ENCODE peak calls at places on chromosome 11, in eight cellular contexts. One of them, this sample, is unnamed. For H3K27me3, the result is how much of the 10 kb centered on the place peaks cover.

GRCh38 chr11:27812341-27812740 is 112.1 kb upstream of the BDNF start:
- DNase-seq in colonic mucosa: no peak
- DNase-seq in body of pancreas: no peak
- DNase-seq in sigmoid colon: no peak
- DNase-seq in cardiac muscle cell: no peak
- DNase-seq in uterus: no peak
- DNase-seq in endothelial cell of umbilical vein: no peak
- DNase-seq in hepatocyte: no peak
- DNase-seq in this sample: no peak

GRCh38 chr11:135074397-135074998 is 662.5 kb upstream of the B3GAT1 start:
- DNase-seq in colonic mucosa: no peak
- DNase-seq in body of pancreas: no peak
- DNase-seq in sigmoid colon: no peak
- DNase-seq in cardiac muscle cell: no peak
- DNase-seq in uterus: no peak
- DNase-seq in endothelial cell of umbilical vein: peak
- DNase-seq in hepatocyte: peak
- DNase-seq in this sample: peak

GRCh38 chr11:125364085-125364822 is 131.8 kb downstream of the FEZ1 start:
- DNase-seq in colonic mucosa: no peak
- DNase-seq in body of pancreas: no peak
- DNase-seq in sigmoid colon: no peak
- DNase-seq in cardiac muscle cell: no peak
- DNase-seq in uterus: no peak
- DNase-seq in endothelial cell of umbilical vein: no peak
- DNase-seq in hepatocyte: no peak
- DNase-seq in this sample: peak

GRCh38 chr11:70067036-70067435 is 11.1 kb upstream of the ANO1 start:
- DNase-seq in colonic mucosa: peak
- DNase-seq in body of pancreas: no peak
- DNase-seq in sigmoid colon: peak
- DNase-seq in cardiac muscle cell: no peak
- DNase-seq in uterus: no peak
- DNase-seq in endothelial cell of umbilical vein: no peak
- DNase-seq in hepatocyte: no peak
- DNase-seq in this sample: no peak

GRCh38 chr11:115501504-115501894 is 2.7 kb downstream of the CADM1 start:
- DNase-seq in colonic mucosa: no peak
- DNase-seq in body of pancreas: no peak
- DNase-seq in sigmoid colon: no peak
- DNase-seq in cardiac muscle cell: no peak
- DNase-seq in uterus: no peak
- DNase-seq in endothelial cell of umbilical vein: no peak
- DNase-seq in hepatocyte: no peak
- DNase-seq in this sample: no peak

GRCh38 chr11:134944986-134945385 is 532.9 kb upstream of the B3GAT1 start:
- DNase-seq in colonic mucosa: no peak
- DNase-seq in body of pancreas: no peak
- DNase-seq in sigmoid colon: no peak
- DNase-seq in cardiac muscle cell: no peak
- DNase-seq in uterus: no peak
- DNase-seq in endothelial cell of umbilical vein: no peak
- DNase-seq in hepatocyte: no peak
- DNase-seq in this sample: no peak

GRCh38 chr11:128181090-128181485 is 406.3 kb downstream of the ETS1 start:
- DNase-seq in colonic mucosa: no peak
- DNase-seq in body of pancreas: no peak
- DNase-seq in sigmoid colon: no peak
- DNase-seq in cardiac muscle cell: no peak
- DNase-seq in uterus: no peak
- DNase-seq in endothelial cell of umbilical vein: no peak
- DNase-seq in hepatocyte: no peak
- DNase-seq in this sample: no peak

GRCh38 chr11:69539416-69540117 is 58.1 kb downstream of the LINC01488 start:
- DNase-seq in colonic mucosa: no peak
- DNase-seq in body of pancreas: peak
- DNase-seq in sigmoid colon: peak
- DNase-seq in cardiac muscle cell: no peak
- DNase-seq in uterus: no peak
- DNase-seq in endothelial cell of umbilical vein: no peak
- DNase-seq in hepatocyte: no peak
- DNase-seq in this sample: no peak

GRCh38 chr11:62830904-62831519 is 839 bp downstream of the STX5 start:
- DNase-seq in colonic mucosa: no peak
- DNase-seq in body of pancreas: no peak
- DNase-seq in sigmoid colon: peak
- DNase-seq in cardiac muscle cell: peak
- DNase-seq in uterus: no peak
- DNase-seq in endothelial cell of umbilical vein: no peak
- DNase-seq in hepatocyte: no peak
- DNase-seq in this sample: no peak

GRCh38 chr11:66548041-66548440 is 1.3 kb downstream of the ACTN3 start:
- DNase-seq in colonic mucosa: no peak
- DNase-seq in body of pancreas: no peak
- DNase-seq in sigmoid colon: no peak
- DNase-seq in cardiac muscle cell: no peak
- DNase-seq in uterus: no peak
- DNase-seq in endothelial cell of umbilical vein: no peak
- DNase-seq in hepatocyte: no peak
- DNase-seq in this sample: no peak

GRCh38 chr11:128359515-128359914 is 227.8 kb downstream of the ETS1 start:
- DNase-seq in colonic mucosa: no peak
- DNase-seq in body of pancreas: no peak
- DNase-seq in sigmoid colon: no peak
- DNase-seq in cardiac muscle cell: no peak
- DNase-seq in uterus: no peak
- DNase-seq in endothelial cell of umbilical vein: peak
- DNase-seq in hepatocyte: no peak
- DNase-seq in this sample: no peak

GRCh38 chr11:91163619-91164451 is 941.0 kb upstream of the CHORDC1 start:
- DNase-seq in colonic mucosa: no peak
- DNase-seq in body of pancreas: no peak
- DNase-seq in sigmoid colon: no peak
- DNase-seq in cardiac muscle cell: peak
- DNase-seq in uterus: no peak
- DNase-seq in endothelial cell of umbilical vein: peak
- DNase-seq in hepatocyte: peak
- DNase-seq in this sample: no peak

GRCh38 chr11:78576549-78577097 is 2.0 kb upstream of the NARS2 start:
- DNase-seq in colonic mucosa: no peak
- DNase-seq in body of pancreas: no peak
- DNase-seq in sigmoid colon: no peak
- DNase-seq in cardiac muscle cell: no peak
- DNase-seq in uterus: no peak
- DNase-seq in endothelial cell of umbilical vein: peak
- DNase-seq in hepatocyte: no peak
- DNase-seq in this sample: no peak

GRCh38 chr11:73566977-73567755 is 30.7 kb downstream of the FAM168A start:
- DNase-seq in colonic mucosa: no peak
- DNase-seq in body of pancreas: no peak
- DNase-seq in sigmoid colon: no peak
- DNase-seq in cardiac muscle cell: no peak
- DNase-seq in uterus: no peak
- DNase-seq in endothelial cell of umbilical vein: peak
- DNase-seq in hepatocyte: peak
- DNase-seq in this sample: peak

GRCh38 chr11:70255717-70256116 is 14.8 kb upstream of the PPFIA1 start:
- DNase-seq in colonic mucosa: no peak
- DNase-seq in body of pancreas: no peak
- DNase-seq in sigmoid colon: no peak
- DNase-seq in cardiac muscle cell: no peak
- DNase-seq in uterus: peak
- DNase-seq in endothelial cell of umbilical vein: no peak
- DNase-seq in hepatocyte: no peak
- DNase-seq in this sample: no peak

GRCh38 chr11:86673872-86674750 is 1.7 kb upstream of the ME3 start:
- DNase-seq in colonic mucosa: no peak
- DNase-seq in body of pancreas: peak
- DNase-seq in sigmoid colon: no peak
- DNase-seq in cardiac muscle cell: no peak
- DNase-seq in uterus: no peak
- DNase-seq in endothelial cell of umbilical vein: no peak
- DNase-seq in hepatocyte: no peak
- DNase-seq in this sample: no peak

GRCh38 chr11:848380-848931 is 5.8 kb downstream of the TSPAN4 start:
- DNase-seq in colonic mucosa: no peak
- DNase-seq in body of pancreas: peak
- DNase-seq in sigmoid colon: no peak
- DNase-seq in cardiac muscle cell: peak
- DNase-seq in uterus: no peak
- DNase-seq in endothelial cell of umbilical vein: peak
- DNase-seq in hepatocyte: peak
- DNase-seq in this sample: no peak

GRCh38 chr11:5600374-5600851 is 4.0 kb downstream of the TRIM6 start:
- DNase-seq in colonic mucosa: peak
- DNase-seq in body of pancreas: peak
- DNase-seq in sigmoid colon: peak
- DNase-seq in cardiac muscle cell: peak
- DNase-seq in uterus: peak
- DNase-seq in endothelial cell of umbilical vein: peak
- DNase-seq in hepatocyte: peak
- DNase-seq in this sample: peak

GRCh38 chr11:100863080-100863581 is 176.0 kb downstream of the ARHGAP42 start:
- DNase-seq in colonic mucosa: no peak
- DNase-seq in body of pancreas: peak
- DNase-seq in sigmoid colon: no peak
- DNase-seq in cardiac muscle cell: peak
- DNase-seq in uterus: peak
- DNase-seq in endothelial cell of umbilical vein: peak
- DNase-seq in hepatocyte: peak
- DNase-seq in this sample: peak

GRCh38 chr11:68338041-68338800 is 25.8 kb downstream of the LRP5 start:
- DNase-seq in colonic mucosa: no peak
- DNase-seq in body of pancreas: no peak
- DNase-seq in sigmoid colon: no peak
- DNase-seq in cardiac muscle cell: no peak
- DNase-seq in uterus: peak
- DNase-seq in endothelial cell of umbilical vein: no peak
- DNase-seq in hepatocyte: no peak
- DNase-seq in this sample: peak

GRCh38 chr11:107457558-107458271 is at the start of gene CWF19L2:
- DNase-seq in colonic mucosa: peak
- DNase-seq in body of pancreas: peak
- DNase-seq in sigmoid colon: peak
- DNase-seq in cardiac muscle cell: peak
- DNase-seq in uterus: peak
- DNase-seq in endothelial cell of umbilical vein: peak
- DNase-seq in hepatocyte: peak
- DNase-seq in this sample: peak
- TF ChIP-seq CTCF in colonic mucosa: no peak
- TF ChIP-seq CTCF in body of pancreas: no peak
- TF ChIP-seq CTCF in sigmoid colon: no peak
- TF ChIP-seq CTCF in cardiac muscle cell: no peak
- TF ChIP-seq CTCF in uterus: peak
- TF ChIP-seq CTCF in endothelial cell of umbilical vein: no peak
- TF ChIP-seq CTCF in hepatocyte: no peak
- TF ChIP-seq CTCF in this sample: peak

DNA sequence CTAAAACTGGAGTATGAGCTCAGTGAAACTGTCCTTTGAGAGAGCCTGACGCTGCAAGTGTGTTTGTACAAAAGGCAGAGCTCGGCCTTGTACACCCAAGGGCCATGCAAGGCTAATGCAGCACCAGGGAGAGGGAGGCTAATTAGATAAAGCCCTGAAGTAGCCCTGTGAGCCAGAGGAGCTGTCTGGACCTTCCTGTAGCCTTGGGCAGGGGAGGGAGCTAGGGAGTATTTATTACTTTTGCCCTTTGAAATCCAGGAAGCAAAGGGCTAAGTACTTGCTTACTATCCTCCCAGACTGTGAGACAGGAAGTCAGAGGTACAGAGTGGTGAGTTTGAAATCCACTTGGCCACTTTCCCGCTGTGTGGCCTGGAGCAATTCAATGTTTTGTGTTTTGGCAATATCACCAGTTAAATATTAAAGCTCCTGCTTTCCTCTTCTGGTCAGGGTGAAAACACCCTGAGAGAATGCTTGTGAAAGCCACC is 10.2 kb upstream of the LDHA start:
- DNase-seq in colonic mucosa: peak
- DNase-seq in body of pancreas: peak
- DNase-seq in sigmoid colon: peak
- DNase-seq in cardiac muscle cell: peak
- DNase-seq in uterus: peak
- DNase-seq in endothelial cell of umbilical vein: peak
- DNase-seq in hepatocyte: peak
- DNase-seq in this sample: peak
- H3K4me3 ChIP-seq in colonic mucosa: no peak
- H3K4me3 ChIP-seq in body of pancreas: no peak
- H3K4me3 ChIP-seq in sigmoid colon: no peak
- H3K4me3 ChIP-seq in cardiac muscle cell: no peak
- H3K4me3 ChIP-seq in uterus: no peak
- H3K4me3 ChIP-seq in endothelial cell of umbilical vein: no peak
- H3K4me3 ChIP-seq in hepatocyte: no peak
- H3K4me3 ChIP-seq in this sample: no peak

GRCh38 chr11:14677146-14677545 is 33.5 kb downstream of the PDE3B start:
- DNase-seq in colonic mucosa: no peak
- DNase-seq in body of pancreas: no peak
- DNase-seq in sigmoid colon: no peak
- DNase-seq in cardiac muscle cell: no peak
- DNase-seq in uterus: no peak
- DNase-seq in endothelial cell of umbilical vein: no peak
- DNase-seq in hepatocyte: no peak
- DNase-seq in this sample: no peak

GRCh38 chr11:14673824-14674432 is 30.3 kb downstream of the PDE3B start:
- DNase-seq in colonic mucosa: no peak
- DNase-seq in body of pancreas: no peak
- DNase-seq in sigmoid colon: no peak
- DNase-seq in cardiac muscle cell: no peak
- DNase-seq in uterus: no peak
- DNase-seq in endothelial cell of umbilical vein: no peak
- DNase-seq in hepatocyte: no peak
- DNase-seq in this sample: no peak

GRCh38 chr11:14676068-14676467 is 32.5 kb downstream of the PDE3B start:
- DNase-seq in colonic mucosa: no peak
- DNase-seq in body of pancreas: no peak
- DNase-seq in sigmoid colon: no peak
- DNase-seq in cardiac muscle cell: no peak
- DNase-seq in uterus: no peak
- DNase-seq in endothelial cell of umbilical vein: no peak
- DNase-seq in hepatocyte: peak
- DNase-seq in this sample: peak

GRCh38 chr11:14679662-14680061 is 36.1 kb downstream of the PDE3B start:
- DNase-seq in colonic mucosa: no peak
- DNase-seq in body of pancreas: no peak
- DNase-seq in sigmoid colon: no peak
- DNase-seq in cardiac muscle cell: no peak
- DNase-seq in uterus: no peak
- DNase-seq in endothelial cell of umbilical vein: no peak
- DNase-seq in hepatocyte: no peak
- DNase-seq in this sample: no peak

GRCh38 chr11:14678350-14678749 is 34.7 kb downstream of the PDE3B start:
- DNase-seq in colonic mucosa: no peak
- DNase-seq in body of pancreas: no peak
- DNase-seq in sigmoid colon: no peak
- DNase-seq in cardiac muscle cell: no peak
- DNase-seq in uterus: no peak
- DNase-seq in endothelial cell of umbilical vein: no peak
- DNase-seq in hepatocyte: no peak
- DNase-seq in this sample: no peak
- H3K27me3 ChIP-seq in colonic mucosa: under half
- H3K27me3 ChIP-seq in body of pancreas: under half
- H3K27me3 ChIP-seq in sigmoid colon: under half
- H3K27me3 ChIP-seq in cardiac muscle cell: under half
- H3K27me3 ChIP-seq in uterus: under half
- H3K27me3 ChIP-seq in endothelial cell of umbilical vein: under half
- H3K27me3 ChIP-seq in hepatocyte: under half
- H3K27me3 ChIP-seq in this sample: under half

GRCh38 chr11:36469063-36469462 is 41.0 kb downstream of the TRAF6 start:
- DNase-seq in colonic mucosa: no peak
- DNase-seq in body of pancreas: no peak
- DNase-seq in sigmoid colon: no peak
- DNase-seq in cardiac muscle cell: no peak
- DNase-seq in uterus: no peak
- DNase-seq in endothelial cell of umbilical vein: no peak
- DNase-seq in hepatocyte: no peak
- DNase-seq in this sample: no peak
- TF ChIP-seq CTCF in colonic mucosa: no peak
- TF ChIP-seq CTCF in body of pancreas: no peak
- TF ChIP-seq CTCF in sigmoid colon: no peak
- TF ChIP-seq CTCF in cardiac muscle cell: peak
- TF ChIP-seq CTCF in uterus: no peak
- TF ChIP-seq CTCF in endothelial cell of umbilical vein: peak
- TF ChIP-seq CTCF in hepatocyte: peak
- TF ChIP-seq CTCF in this sample: no peak

This sample was measured in bronchial epithelial cell.